ENCODE peak calls at places on chromosome 21, in four cellular contexts. B is K562, M is GM12878, Z is HepG2. U is an unnamed sample.

GRCh38 chr21:34947122-34947534 is 102.0 kb downstream of the RUNX1 start:
- DNase-seq in Z (no peak), B (no peak), M (no peak), U (no peak)

GRCh38 chr21:35256468-35256988 is 207.4 kb upstream of the RUNX1 start:
- DNase-seq in Z (peak), M (no peak), B (peak), U (no peak)

GRCh38 chr21:31332525-31332924 is 11.5 kb downstream of the TIAM1 start:
- DNase-seq in M (no peak), Z (no peak), B (no peak), U (no peak)

GRCh38 chr21:16534408-16535099 is 804.8 kb downstream of the USP25 start:
- DNase-seq in M (no peak), Z (no peak), B (no peak), U (no peak)

GRCh38 chr21:38297193-38297592 is 40.4 kb downstream of the KCNJ15 start:
- DNase-seq in B (no peak), M (no peak), Z (no peak), U (no peak)

GRCh38 chr21:38289697-38290096 is 32.9 kb downstream of the KCNJ15 start:
- DNase-seq in Z (no peak), B (no peak), M (no peak), U (no peak)

GRCh38 chr21:29148535-29148934 is 18.1 kb downstream of the MAP3K7CL start:
- DNase-seq in Z (no peak), M (no peak), B (no peak), U (no peak)

GRCh38 chr21:46051379-46051770 is 46.5 kb upstream of the COL6A2 start:
- DNase-seq in B (no peak), Z (no peak), M (no peak), U (no peak)

GRCh38 chr21:34074283-34075098 is 1.1 kb downstream of the MRPS6 start:
- DNase-seq in Z (no peak), B (no peak), M (no peak), U (peak)

GRCh38 chr21:45363921-45364463 is 41.0 kb upstream of the COL18A1 start:
- DNase-seq in B (peak), M (peak), Z (peak), U (no peak)

GRCh38 chr21:21163904-21164303 is 165.7 kb downstream of the NCAM2 start:
- DNase-seq in M (no peak), Z (peak), B (peak), U (peak)

GRCh38 chr21:45788635-45789506 is 145.3 kb downstream of the PCBP3 start:
- DNase-seq in M (no peak), Z (no peak), B (no peak), U (no peak)

GRCh38 chr21:28865488-28866186 is 127.0 kb downstream of the LTN1 start:
- DNase-seq in B (no peak), Z (no peak), M (no peak), U (no peak)

GRCh38 chr21:44337941-44338895 is 972 bp downstream of the CFAP410 start:
- DNase-seq in Z (peak), B (peak), M (no peak), U (peak)

GRCh38 chr21:44533121-44533890 is 6.7 kb downstream of the KRTAP10-1 start:
- DNase-seq in M (no peak), Z (no peak), B (no peak), U (no peak)

GRCh38 chr21:16137106-16137505 is 407.3 kb downstream of the USP25 start:
- DNase-seq in Z (no peak), B (no peak), M (no peak), U (no peak)

GRCh38 chr21:26099610-26100219 is 70.9 kb downstream of the APP start:
- DNase-seq in M (no peak), B (no peak), Z (no peak), U (no peak)

GRCh38 chr21:38813554-38813953 is 7.8 kb downstream of the ETS2 start:
- DNase-seq in B (no peak), M (no peak), Z (no peak), U (no peak)

GRCh38 chr21:46210378-46211136 is 18.0 kb downstream of the LSS start:
- DNase-seq in M (no peak), B (no peak), Z (no peak), U (peak)

GRCh38 chr21:31526040-31526439 is 133.5 kb upstream of the SOD1 start:
- DNase-seq in B (no peak), M (no peak), Z (no peak), U (no peak)

GRCh38 chr21:35831230-35831629 is 229.1 kb downstream of the SETD4 start:
- DNase-seq in B (no peak), M (no peak), Z (no peak), U (no peak)

GRCh38 chr21:29302340-29302991 is 3.7 kb downstream of the BACH1 start:
- DNase-seq in B (no peak), M (no peak), Z (no peak), U (no peak)

GRCh38 chr21:37082856-37083611 is 10.0 kb downstream of the TTC3 start:
- DNase-seq in M (no peak), B (no peak), Z (peak), U (no peak)
- TF ChIP-seq CBFB in M (no peak), B (no peak), Z (no peak), U (no peak)

DNA sequence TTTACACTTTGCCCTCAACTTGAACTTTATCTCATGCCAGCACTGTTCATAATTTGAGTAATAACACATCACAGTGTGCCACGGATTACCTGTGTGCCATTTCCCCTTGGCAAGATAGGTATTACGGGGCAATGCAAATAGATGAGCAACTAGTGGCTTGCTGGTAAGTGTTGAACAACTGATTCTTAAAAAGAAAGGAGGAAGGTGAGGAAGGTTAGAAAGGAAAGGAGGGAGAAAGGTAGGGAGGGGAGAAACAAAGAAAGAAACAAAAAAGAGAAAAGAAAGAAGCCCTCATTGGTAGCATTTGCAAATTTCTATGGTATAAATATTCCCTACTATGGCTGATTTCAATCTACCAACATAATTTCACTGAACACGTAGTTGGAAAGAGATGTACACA is 118.2 kb upstream of the OLIG2 start:
- DNase-seq in Z (no peak), M (no peak), B (no peak), U (no peak)
- TF ChIP-seq CBFB in Z (no peak), M (no peak), B (no peak), U (no peak)

GRCh38 chr21:15063821-15064575 is 802 bp downstream of the NRIP1 start:
- DNase-seq in M (no peak), Z (no peak), B (peak), U (peak)

GRCh38 chr21:15061747-15062146 is 3.1 kb downstream of the NRIP1 start:
- DNase-seq in Z (no peak), M (no peak), B (no peak), U (no peak)

GRCh38 chr21:15062566-15062965 is 2.2 kb downstream of the NRIP1 start:
- DNase-seq in Z (no peak), B (no peak), M (no peak), U (no peak)

GRCh38 chr21:15064576-15065380 is at the start of gene NRIP1:
- DNase-seq in B (peak), M (no peak), Z (peak), U (peak)

DNA sequence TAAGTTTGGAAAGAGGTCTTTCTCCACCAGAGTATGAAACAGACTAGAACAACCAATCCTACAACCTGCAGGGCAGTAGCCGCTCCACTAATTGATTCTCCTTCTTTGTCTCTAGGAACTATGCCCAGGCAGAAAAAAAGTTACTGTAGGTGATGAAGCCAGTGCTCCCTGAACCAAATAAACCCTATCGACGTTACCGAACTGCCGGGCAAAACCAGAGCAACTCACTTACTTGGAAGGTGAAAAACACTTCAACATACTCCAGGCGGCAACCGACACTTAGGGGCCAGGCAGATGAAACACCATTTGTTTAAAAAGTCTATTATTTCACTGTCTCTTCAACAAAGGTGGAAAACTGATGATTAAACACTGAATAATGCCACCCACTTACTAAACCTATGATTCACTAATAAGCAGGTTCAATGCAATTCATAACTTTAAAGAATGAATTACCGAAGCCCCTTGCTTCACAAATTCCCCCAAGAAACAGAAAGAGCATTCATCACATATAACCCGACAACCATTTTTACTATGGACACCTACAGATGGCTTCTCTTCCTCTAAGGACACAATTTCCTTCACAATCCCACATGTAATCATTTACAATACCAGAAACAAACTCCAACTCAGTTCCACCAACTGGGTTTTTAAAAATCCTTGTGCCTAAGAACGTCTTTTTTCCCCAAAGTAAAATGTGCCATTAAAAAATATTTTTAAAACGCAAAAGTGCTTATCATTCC is 1.5 kb downstream of the NRIP1 start:
- DNase-seq in M (no peak), B (peak), Z (peak), U (no peak)
- TF ChIP-seq CBFB in M (no peak), B (no peak), Z (no peak), U (no peak)

GRCh38 chr21:43292041-43292865 is 123.4 kb downstream of the CRYAA start:
- DNase-seq in B (no peak), Z (no peak), M (no peak), U (no peak)
- TF ChIP-seq CBFB in B (no peak), Z (no peak), M (no peak), U (no peak)

GRCh38 chr21:41960386-41960785 is 6.6 kb upstream of the C2CD2 start:
- DNase-seq in M (no peak), Z (no peak), B (no peak), U (no peak)
- TF ChIP-seq CBFB in M (no peak), Z (no peak), B (no peak), U (no peak)

U was measured in WTC11.